ENCODE peak calls at places on chromosomes 5 and 9, in five cellular contexts. One of them, this sample, is unnamed.

GRCh38 chr5:105789246-105789645 is 1881.5 kb downstream of the EFNA5 start:
- DNase-seq in colonic mucosa: no peak
- DNase-seq in HCT116: no peak
- DNase-seq in stimulated activated CD8-positive, alpha-beta memory T cell treated with anti-CD3 and anti-CD28 coated beads, Interleukin-4, amount 100 ng/mL, for 4 hours: no peak
- DNase-seq in T follicular helper cell: no peak
- DNase-seq in this sample: no peak

GRCh38 chr5:14783689-14784088 is 87.9 kb downstream of the ANKH start:
- DNase-seq in stimulated activated CD8-positive, alpha-beta memory T cell treated with anti-CD3 and anti-CD28 coated beads, Interleukin-4, amount 100 ng/mL, for 4 hours: no peak
- DNase-seq in colonic mucosa: no peak
- DNase-seq in T follicular helper cell: no peak
- DNase-seq in HCT116: no peak
- DNase-seq in this sample: no peak

GRCh38 chr9:82961504-82962125 is 101.3 kb downstream of the RASEF start:
- DNase-seq in colonic mucosa: peak; percentile 90
- DNase-seq in T follicular helper cell: no peak
- DNase-seq in HCT116: peak; percentile 61
- DNase-seq in stimulated activated CD8-positive, alpha-beta memory T cell treated with anti-CD3 and anti-CD28 coated beads, Interleukin-4, amount 100 ng/mL, for 4 hours: no peak
- DNase-seq in this sample: peak; percentile 47

GRCh38 chr9:2059131-2059929 is 44.2 kb downstream of the SMARCA2 start:
- DNase-seq in colonic mucosa: no peak
- DNase-seq in stimulated activated CD8-positive, alpha-beta memory T cell treated with anti-CD3 and anti-CD28 coated beads, Interleukin-4, amount 100 ng/mL, for 4 hours: no peak
- DNase-seq in HCT116: no peak
- DNase-seq in T follicular helper cell: no peak
- DNase-seq in this sample: no peak

GRCh38 chr5:131218392-131218791 is 45.5 kb upstream of the CDC42SE2 start:
- DNase-seq in HCT116: no peak
- DNase-seq in T follicular helper cell: no peak
- DNase-seq in colonic mucosa: no peak
- DNase-seq in stimulated activated CD8-positive, alpha-beta memory T cell treated with anti-CD3 and anti-CD28 coated beads, Interleukin-4, amount 100 ng/mL, for 4 hours: no peak
- DNase-seq in this sample: no peak

GRCh38 chr9:115194216-115194615 is 76.3 kb upstream of the TNC start:
- DNase-seq in colonic mucosa: no peak
- DNase-seq in HCT116: no peak
- DNase-seq in stimulated activated CD8-positive, alpha-beta memory T cell treated with anti-CD3 and anti-CD28 coated beads, Interleukin-4, amount 100 ng/mL, for 4 hours: no peak
- DNase-seq in T follicular helper cell: no peak
- DNase-seq in this sample: no peak

GRCh38 chr9:86134361-86134760 is 35.0 kb upstream of the GOLM1 start:
- DNase-seq in colonic mucosa: no peak
- DNase-seq in stimulated activated CD8-positive, alpha-beta memory T cell treated with anti-CD3 and anti-CD28 coated beads, Interleukin-4, amount 100 ng/mL, for 4 hours: no peak
- DNase-seq in T follicular helper cell: no peak
- DNase-seq in HCT116: no peak
- DNase-seq in this sample: no peak

GRCh38 chr9:31040565-31040964 is 1343.9 kb upstream of the ACO1 start:
- DNase-seq in stimulated activated CD8-positive, alpha-beta memory T cell treated with anti-CD3 and anti-CD28 coated beads, Interleukin-4, amount 100 ng/mL, for 4 hours: no peak
- DNase-seq in colonic mucosa: no peak
- DNase-seq in T follicular helper cell: no peak
- DNase-seq in HCT116: no peak
- DNase-seq in this sample: no peak

GRCh38 chr9:87567988-87568800 is 70.5 kb downstream of the DAPK1 start:
- DNase-seq in stimulated activated CD8-positive, alpha-beta memory T cell treated with anti-CD3 and anti-CD28 coated beads, Interleukin-4, amount 100 ng/mL, for 4 hours: no peak
- DNase-seq in colonic mucosa: no peak
- DNase-seq in T follicular helper cell: no peak
- DNase-seq in HCT116: no peak
- DNase-seq in this sample: no peak

GRCh38 chr9:95511232-95511951 is 5.4 kb downstream of the PTCH1 start:
- DNase-seq in T follicular helper cell: no peak
- DNase-seq in HCT116: no peak
- DNase-seq in stimulated activated CD8-positive, alpha-beta memory T cell treated with anti-CD3 and anti-CD28 coated beads, Interleukin-4, amount 100 ng/mL, for 4 hours: no peak
- DNase-seq in colonic mucosa: peak; percentile 83
- DNase-seq in this sample: peak; percentile 77

GRCh38 chr9:115764649-115765048 is 388.9 kb upstream of the PAPPA start:
- DNase-seq in colonic mucosa: no peak
- DNase-seq in T follicular helper cell: no peak
- DNase-seq in HCT116: no peak
- DNase-seq in stimulated activated CD8-positive, alpha-beta memory T cell treated with anti-CD3 and anti-CD28 coated beads, Interleukin-4, amount 100 ng/mL, for 4 hours: no peak
- DNase-seq in this sample: no peak

GRCh38 chr9:15837079-15837679 is 284.3 kb downstream of the CCDC171 start:
- DNase-seq in T follicular helper cell: no peak
- DNase-seq in HCT116: peak; percentile 36
- DNase-seq in stimulated activated CD8-positive, alpha-beta memory T cell treated with anti-CD3 and anti-CD28 coated beads, Interleukin-4, amount 100 ng/mL, for 4 hours: no peak
- DNase-seq in colonic mucosa: peak; percentile 20
- DNase-seq in this sample: no peak

GRCh38 chr5:116546033-116546742 is 28.4 kb downstream of the SEMA6A start:
- DNase-seq in stimulated activated CD8-positive, alpha-beta memory T cell treated with anti-CD3 and anti-CD28 coated beads, Interleukin-4, amount 100 ng/mL, for 4 hours: no peak
- DNase-seq in T follicular helper cell: no peak
- DNase-seq in HCT116: no peak
- DNase-seq in colonic mucosa: peak; percentile 91
- DNase-seq in this sample: peak; percentile 60

GRCh38 chr9:128022886-128023285 is 42.1 kb upstream of the EEIG1 start:
- DNase-seq in stimulated activated CD8-positive, alpha-beta memory T cell treated with anti-CD3 and anti-CD28 coated beads, Interleukin-4, amount 100 ng/mL, for 4 hours: no peak
- DNase-seq in colonic mucosa: no peak
- DNase-seq in HCT116: no peak
- DNase-seq in T follicular helper cell: no peak
- DNase-seq in this sample: no peak

GRCh38 chr9:107890921-107891465 is 401.4 kb upstream of the KLF4 start:
- DNase-seq in stimulated activated CD8-positive, alpha-beta memory T cell treated with anti-CD3 and anti-CD28 coated beads, Interleukin-4, amount 100 ng/mL, for 4 hours: no peak
- DNase-seq in colonic mucosa: no peak
- DNase-seq in HCT116: no peak
- DNase-seq in T follicular helper cell: no peak
- DNase-seq in this sample: no peak

GRCh38 chr9:137441289-137441934 is at the start of gene ENTPD8:
- DNase-seq in T follicular helper cell: no peak
- DNase-seq in colonic mucosa: peak; percentile 88
- DNase-seq in stimulated activated CD8-positive, alpha-beta memory T cell treated with anti-CD3 and anti-CD28 coated beads, Interleukin-4, amount 100 ng/mL, for 4 hours: no peak
- DNase-seq in HCT116: no peak
- DNase-seq in this sample: peak; percentile 89

GRCh38 chr9:123586140-123586735 is 230.2 kb downstream of the CRB2 start:
- DNase-seq in colonic mucosa: no peak
- DNase-seq in stimulated activated CD8-positive, alpha-beta memory T cell treated with anti-CD3 and anti-CD28 coated beads, Interleukin-4, amount 100 ng/mL, for 4 hours: no peak
- DNase-seq in HCT116: no peak
- DNase-seq in T follicular helper cell: no peak
- DNase-seq in this sample: no peak

This sample was measured in mucosa of descending colon.